ENCODE peak calls at places on chromosomes 16 and 17, in four cellular contexts. A is CD4-positive, CD25-positive, alpha-beta regulatory T cell; D is A549; J is heart right ventricle. I is an unnamed sample.

GRCh38 chr17:38674013-38674748 is 576 bp downstream of the EPOP start:
- DNase-seq in D (peak), J (no peak), A (peak), I (no peak)

GRCh38 chr17:39174907-39175694 is 9.1 kb upstream of the ARL5C start:
- DNase-seq in J (peak), D (peak), A (peak), I (peak)

GRCh38 chr17:81961087-81961514 is at the start of gene NOTUM:
- DNase-seq in A (no peak), D (peak), J (no peak), I (no peak)

GRCh38 chr17:68204736-68205135 is 43.1 kb upstream of the AMZ2 start:
- DNase-seq in D (peak), J (no peak), A (no peak), I (no peak)

GRCh38 chr17:81967244-81967532 is 6.2 kb upstream of the NOTUM start:
- DNase-seq in J (no peak), A (no peak), D (no peak), I (no peak)

GRCh38 chr17:82212331-82213250 is at the start of gene CCDC57:
- DNase-seq in D (peak), A (peak), J (peak), I (peak)

GRCh38 chr17:55487727-55488436 is 23.4 kb downstream of the SMIM36 start:
- DNase-seq in D (no peak), A (no peak), J (no peak), I (no peak)

GRCh38 chr17:80053102-80053501 is 16.7 kb downstream of the CCDC40 start:
- DNase-seq in A (no peak), D (no peak), J (no peak), I (no peak)

GRCh38 chr17:32701860-32702259 is 175.1 kb downstream of the MYO1D start:
- DNase-seq in J (no peak), D (no peak), A (no peak), I (no peak)

GRCh38 chr16:31842864-31843263 is 30.7 kb upstream of the ZNF267 start:
- DNase-seq in A (no peak), J (no peak), D (no peak), I (no peak)

GRCh38 chr16:73067671-73068545 is 20.0 kb upstream of the ZFHX3 start:
- DNase-seq in A (no peak), D (no peak), J (no peak), I (no peak)

GRCh38 chr17:67374329-67375053 is 2.6 kb upstream of the PITPNC1 start:
- DNase-seq in D (peak), A (peak), J (peak), I (no peak)

GRCh38 chr17:69326302-69327059 is 452 bp downstream of the ABCA5 start:
- DNase-seq in A (peak), J (no peak), D (no peak), I (no peak)

GRCh38 chr16:89565256-89565505 is 4.7 kb downstream of the RPL13 start:
- DNase-seq in A (no peak), D (no peak), J (no peak), I (no peak)

GRCh38 chr16:89562939-89563338 is 2.5 kb downstream of the RPL13 start:
- DNase-seq in D (no peak), J (no peak), A (no peak), I (no peak)

GRCh38 chr16:89562027-89562599 is 1.6 kb downstream of the RPL13 start:
- DNase-seq in J (no peak), A (no peak), D (no peak), I (peak)

GRCh38 chr16:89564476-89565255 is 4.2 kb downstream of the RPL13 start:
- DNase-seq in A (no peak), J (no peak), D (no peak), I (peak)

GRCh38 chr16:89563639-89564392 is 3.3 kb downstream of the RPL13 start:
- DNase-seq in J (no peak), D (no peak), A (peak), I (no peak)
- H3K27ac ChIP-seq in J (no peak), D (peak), A (peak), I (no peak)

DNA sequence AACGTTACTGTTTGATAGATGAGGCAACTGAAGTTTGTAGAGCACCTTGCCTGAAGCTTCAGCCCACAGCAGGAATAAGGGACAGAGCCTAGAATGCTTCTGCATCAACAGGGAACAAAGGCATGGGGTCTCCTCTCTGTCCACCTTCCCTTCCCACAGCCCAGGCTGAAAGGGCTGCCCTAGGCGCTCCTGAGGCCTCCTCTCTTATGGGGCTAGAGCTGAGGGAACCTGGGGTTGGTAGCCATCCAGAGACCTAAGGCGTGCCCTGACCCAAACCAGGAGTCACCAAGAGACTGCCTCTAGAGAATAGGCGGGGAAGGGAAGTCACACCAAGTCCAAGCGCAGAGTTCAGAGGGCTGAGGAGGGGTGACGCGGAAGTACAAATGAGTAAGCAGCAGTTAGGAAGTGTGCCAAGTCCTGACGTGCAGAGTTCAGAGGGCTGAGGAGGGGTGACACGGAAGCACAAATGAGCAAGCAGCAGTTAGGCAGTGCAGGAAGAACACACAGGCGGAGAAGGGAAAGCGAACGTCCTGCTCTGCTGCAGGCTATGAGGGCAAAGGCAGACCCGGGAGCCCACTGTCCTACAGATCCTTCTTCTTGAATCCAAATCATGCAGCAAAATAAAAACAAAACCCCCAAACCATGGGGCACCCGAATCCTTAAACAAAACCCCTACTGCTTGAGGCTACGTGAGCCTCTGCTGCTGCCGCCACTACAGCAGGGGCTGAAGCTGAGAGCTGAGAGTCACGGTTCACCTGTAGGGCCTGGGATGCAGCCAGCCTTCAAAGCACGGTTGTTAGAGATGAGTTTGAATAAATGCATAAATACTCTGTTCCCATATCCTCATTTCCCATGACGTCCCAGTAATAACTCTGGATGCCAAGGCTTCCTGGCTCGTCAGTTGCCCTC is 2.7 kb upstream of the SPG7 start:
- DNase-seq in A (peak), D (peak), J (peak), I (peak)
- H3K27ac ChIP-seq in A (peak), D (peak), J (peak), I (peak)

GRCh38 chr16:89619880-89620279 is 6.4 kb downstream of the DPEP1 start:
- DNase-seq in A (no peak), J (no peak), D (no peak), I (no peak)

GRCh38 chr16:89620406-89620841 is 7.0 kb downstream of the DPEP1 start:
- DNase-seq in J (no peak), D (no peak), A (no peak), I (no peak)

GRCh38 chr16:89623511-89624232 is 10.2 kb downstream of the DPEP1 start:
- DNase-seq in D (no peak), J (no peak), A (no peak), I (no peak)

GRCh38 chr16:89621698-89622409 is 8.4 kb downstream of the DPEP1 start:
- DNase-seq in D (no peak), J (no peak), A (no peak), I (no peak)

GRCh38 chr16:89621136-89621697 is 7.8 kb downstream of the DPEP1 start:
- DNase-seq in A (no peak), D (no peak), J (no peak), I (no peak)
- H3K27ac ChIP-seq in A (no peak), D (peak), J (no peak), I (no peak)

GRCh38 chr17:42341568-42341967 is 46.7 kb downstream of the STAT3 start:
- DNase-seq in J (no peak), A (no peak), D (no peak), I (no peak)
- H3K27ac ChIP-seq in J (no peak), A (no peak), D (peak), I (no peak)

GRCh38 chr16:29819506-29819905 is 756 bp upstream of the MVP start:
- DNase-seq in A (no peak), J (no peak), D (peak), I (no peak)
- H3K27ac ChIP-seq in A (peak), J (no peak), D (peak), I (no peak)

I was measured in HL-60.